ENCODE peak calls at places on chromosomes 3 and 15, in eight cellular contexts. L is renal cortical epithelial cell; G is mesenchymal stem cell; X is GDM1; N is OCI-LY7; M is HTR-8/SVneo; I is activated CD4-positive, alpha-beta T cell treated with anti-CD3 and anti-CD28 coated beads for 1 hour; U is A172. D is an unnamed sample.

GRCh38 chr3:114669614-114670013 is 375.8 kb downstream of the TIGIT start:
- DNase-seq in M (no peak), N (no peak), G (peak), X (no peak), U (no peak), I (no peak), L (peak), D (no peak)

GRCh38 chr15:89051875-89052274 is 36.4 kb upstream of the ABHD2 start:
- DNase-seq in G (peak), I (no peak), N (no peak), X (no peak), M (no peak), U (no peak), L (peak), D (no peak)

GRCh38 chr3:194407423-194407822 is 8.4 kb upstream of the GP5 start:
- DNase-seq in L (peak), U (peak), G (peak), I (no peak), X (no peak), M (no peak), N (no peak), D (peak)

GRCh38 chr3:45064512-45065372 is 38.6 kb downstream of the CLEC3B start:
- DNase-seq in I (no peak), M (no peak), X (no peak), L (peak), N (no peak), U (peak), G (peak), D (no peak)

GRCh38 chr3:99474776-99475175 is 163.6 kb upstream of the COL8A1 start:
- DNase-seq in X (no peak), N (no peak), I (no peak), M (no peak), U (no peak), L (no peak), G (peak), D (no peak)

GRCh38 chr3:123026551-123027291 is 842 bp downstream of the SEMA5B start:
- DNase-seq in G (peak), N (no peak), U (no peak), X (no peak), I (no peak), M (no peak), L (no peak), D (no peak)

GRCh38 chr3:150828997-150829396 is 66.0 kb upstream of the SIAH2 start:
- DNase-seq in M (no peak), I (no peak), X (no peak), L (no peak), G (no peak), U (no peak), N (no peak), D (no peak)

GRCh38 chr15:89139613-89140499 is 51.6 kb downstream of the ABHD2 start:
- DNase-seq in M (no peak), I (no peak), L (no peak), N (no peak), X (no peak), G (no peak), U (no peak), D (no peak)

GRCh38 chr3:127622031-127622430 is 7.0 kb upstream of the PODXL2 start:
- DNase-seq in G (no peak), L (no peak), N (no peak), U (no peak), M (no peak), X (no peak), I (no peak), D (no peak)

GRCh38 chr3:144295619-144296018 is 324.0 kb downstream of the DIPK2A start:
- DNase-seq in I (no peak), G (no peak), N (no peak), L (no peak), U (no peak), M (no peak), X (no peak), D (no peak)

D was measured in ACHN.